ENCODE peak calls at places on chromosomes 12 and 14, in six cellular contexts. K is tibial artery; O is H9; Q is psoas muscle; E is CD4-positive, alpha-beta memory T cell; H is cardiac muscle cell. W is an unnamed sample. For H3K27me3, the result is how much of the 10 kb centered on the place peaks cover.

GRCh38 chr12:11568762-11569478 is 80.6 kb upstream of the ETV6 start:
- DNase-seq in K (no peak), O (no peak), Q (no peak), E (no peak), H (no peak), W (no peak)

GRCh38 chr12:95390192-95390591 is 83.8 kb upstream of the METAP2 start:
- DNase-seq in K (no peak), O (no peak), Q (no peak), E (no peak), H (no peak), W (no peak)

GRCh38 chr12:27924350-27925140 is 48.0 kb downstream of the PTHLH start:
- DNase-seq in K (no peak), O (no peak), Q (no peak), E (no peak), H (peak), W (no peak)

GRCh38 chr14:59576332-59577294 is at the start of gene CCDC175:
- DNase-seq in K (peak), O (peak), Q (peak), E (peak), H (peak), W (peak)

GRCh38 chr12:51390457-51391046 is 654 bp downstream of the GALNT6 start:
- DNase-seq in K (no peak), O (no peak), Q (no peak), E (no peak), H (no peak), W (no peak)

GRCh38 chr12:32532415-32532814 is 133.1 kb downstream of the FGD4 start:
- DNase-seq in K (no peak), O (no peak), Q (no peak), E (no peak), H (no peak), W (no peak)

GRCh38 chr12:122145505-122146330 is 28.3 kb downstream of the IL31 start:
- DNase-seq in K (no peak), O (no peak), Q (no peak), E (no peak), H (no peak), W (no peak)

GRCh38 chr12:42741771-42742510 is 152.4 kb upstream of the PRICKLE1 start:
- DNase-seq in K (no peak), O (no peak), Q (no peak), E (no peak), H (peak), W (peak)

GRCh38 chr12:94200695-94201094 is 52.3 kb downstream of the PLXNC1 start:
- DNase-seq in K (no peak), O (no peak), Q (no peak), E (no peak), H (no peak), W (no peak)

GRCh38 chr14:94867931-94868597 is 98.2 kb upstream of the GSC start:
- DNase-seq in K (no peak), O (no peak), Q (no peak), E (no peak), H (peak), W (peak)

GRCh38 chr14:68947802-68948201 is 31.3 kb downstream of the ACTN1 start:
- DNase-seq in K (peak), O (no peak), Q (peak), E (no peak), H (peak), W (peak)

GRCh38 chr12:128959931-128960330 is 106.7 kb downstream of the GLT1D1 start:
- DNase-seq in K (no peak), O (no peak), Q (no peak), E (no peak), H (no peak), W (no peak)

GRCh38 chr14:95814363-95815225 is 62.0 kb upstream of the TUNAR start:
- DNase-seq in K (no peak), O (peak), Q (no peak), E (no peak), H (no peak), W (no peak)

GRCh38 chr12:57620936-57621496 is 9.8 kb downstream of the ARHGEF25 start:
- DNase-seq in K (no peak), O (no peak), Q (peak), E (no peak), H (no peak), W (no peak)

GRCh38 chr14:101573289-101573688 is 12.0 kb downstream of the DIO3 start:
- DNase-seq in K (no peak), O (no peak), Q (no peak), E (no peak), H (no peak), W (no peak)

GRCh38 chr12:52798671-52799497 is 3.0 kb upstream of the KRT3 start:
- DNase-seq in K (no peak), O (no peak), Q (no peak), E (no peak), H (no peak), W (peak)

GRCh38 chr12:18066666-18067065 is 23.3 kb downstream of the RERGL start:
- DNase-seq in K (no peak), O (no peak), Q (no peak), E (no peak), H (no peak), W (no peak)

GRCh38 chr14:67151082-67151666 is 38.1 kb upstream of the GARIN2 start:
- DNase-seq in K (no peak), O (no peak), Q (no peak), E (no peak), H (no peak), W (no peak)

GRCh38 chr14:79581912-79582576 is 629.3 kb downstream of the DIO2 start:
- DNase-seq in K (no peak), O (no peak), Q (no peak), E (no peak), H (no peak), W (peak)

GRCh38 chr14:96986701-96987474 is 189.7 kb downstream of the VRK1 start:
- DNase-seq in K (no peak), O (no peak), Q (no peak), E (no peak), H (no peak), W (no peak)

GRCh38 chr12:73892181-73892580 is 645.5 kb upstream of the ATXN7L3B start:
- DNase-seq in K (no peak), O (no peak), Q (no peak), E (no peak), H (peak), W (no peak)

GRCh38 chr14:33569844-33570716 is 380.8 kb downstream of the EGLN3 start:
- DNase-seq in K (no peak), O (no peak), Q (no peak), E (no peak), H (peak), W (no peak)

GRCh38 chr12:91139981-91140659 is 28.8 kb upstream of the LUM start:
- DNase-seq in K (no peak), O (no peak), Q (no peak), E (no peak), H (peak), W (no peak)

GRCh38 chr14:31206536-31207286 is 882 bp downstream of the HECTD1 start:
- DNase-seq in K (peak), O (peak), Q (peak), E (peak), H (peak), W (peak)

GRCh38 chr12:118050972-118051910 is 9.7 kb downstream of the WSB2 start:
- DNase-seq in K (no peak), O (no peak), Q (no peak), E (no peak), H (no peak), W (no peak)

GRCh38 chr12:104710940-104711725 is 247.0 kb downstream of the SLC41A2 start:
- DNase-seq in K (no peak), O (no peak), Q (no peak), E (no peak), H (peak), W (no peak)

GRCh38 chr12:64891629-64892028 is 67.2 kb downstream of the TBC1D30 start:
- DNase-seq in K (no peak), O (no peak), Q (no peak), E (no peak), H (no peak), W (no peak)

GRCh38 chr12:118541945-118542344 is 165.6 kb downstream of the SUDS3 start:
- DNase-seq in K (no peak), O (no peak), Q (no peak), E (no peak), H (no peak), W (peak)

GRCh38 chr12:126998747-126999285 is 1268.2 kb upstream of the TMEM132C start:
- DNase-seq in K (no peak), O (no peak), Q (no peak), E (no peak), H (no peak), W (peak)

GRCh38 chr12:76274699-76275098 is 73.5 kb downstream of the BBS10 start:
- DNase-seq in K (no peak), O (no peak), Q (no peak), E (no peak), H (peak), W (no peak)

GRCh38 chr12:128178971-128179370 is 88.0 kb upstream of the TMEM132C start:
- DNase-seq in K (no peak), O (no peak), Q (no peak), E (no peak), H (no peak), W (peak)

GRCh38 chr12:85468356-85469157 is 188.5 kb downstream of the ALX1 start:
- DNase-seq in K (no peak), O (peak), Q (no peak), E (no peak), H (peak), W (peak)

GRCh38 chr12:6084261-6084968 is 40.1 kb downstream of the VWF start:
- DNase-seq in K (peak), O (peak), Q (peak), E (no peak), H (peak), W (peak)

GRCh38 chr14:72680853-72681640 is 212.9 kb downstream of the DPF3 start:
- DNase-seq in K (no peak), O (no peak), Q (no peak), E (no peak), H (no peak), W (no peak)

GRCh38 chr12:60995256-60995825 is 1264.9 kb upstream of the USP15 start:
- DNase-seq in K (no peak), O (no peak), Q (no peak), E (no peak), H (no peak), W (no peak)

GRCh38 chr12:88572785-88573565 is 7.3 kb downstream of the KITLG start:
- DNase-seq in K (no peak), O (no peak), Q (no peak), E (no peak), H (no peak), W (no peak)

GRCh38 chr12:111467092-111467861 is 61.6 kb downstream of the SH2B3 start:
- DNase-seq in K (no peak), O (no peak), Q (no peak), E (no peak), H (no peak), W (peak)

GRCh38 chr12:93915411-93915810 is 233.0 kb upstream of the PLXNC1 start:
- DNase-seq in K (no peak), O (no peak), Q (no peak), E (no peak), H (no peak), W (no peak)

GRCh38 chr14:50823763-50824636 is 7.0 kb downstream of the NIN start:
- DNase-seq in K (no peak), O (no peak), Q (no peak), E (no peak), H (no peak), W (peak)

GRCh38 chr14:88322505-88323085 is 474 bp downstream of the KCNK10 start:
- DNase-seq in K (no peak), O (no peak), Q (no peak), E (no peak), H (no peak), W (no peak)
- H3K27me3 ChIP-seq in K (half or more), O (under half), Q (under half), E (under half), H (half or more), W (half or more)

GRCh38 chr12:108832730-108833354 is 24.5 kb downstream of the SSH1 start:
- DNase-seq in K (no peak), O (no peak), Q (no peak), E (no peak), H (peak), W (peak)

GRCh38 chr12:108832208-108832607 is 25.2 kb downstream of the SSH1 start:
- DNase-seq in K (no peak), O (no peak), Q (no peak), E (no peak), H (no peak), W (no peak)

GRCh38 chr12:108835860-108836634 is 21.3 kb downstream of the SSH1 start:
- DNase-seq in K (no peak), O (no peak), Q (no peak), E (no peak), H (no peak), W (no peak)

GRCh38 chr12:108833355-108833733 is 24.0 kb downstream of the SSH1 start:
- DNase-seq in K (no peak), O (peak), Q (peak), E (no peak), H (peak), W (peak)

DNA sequence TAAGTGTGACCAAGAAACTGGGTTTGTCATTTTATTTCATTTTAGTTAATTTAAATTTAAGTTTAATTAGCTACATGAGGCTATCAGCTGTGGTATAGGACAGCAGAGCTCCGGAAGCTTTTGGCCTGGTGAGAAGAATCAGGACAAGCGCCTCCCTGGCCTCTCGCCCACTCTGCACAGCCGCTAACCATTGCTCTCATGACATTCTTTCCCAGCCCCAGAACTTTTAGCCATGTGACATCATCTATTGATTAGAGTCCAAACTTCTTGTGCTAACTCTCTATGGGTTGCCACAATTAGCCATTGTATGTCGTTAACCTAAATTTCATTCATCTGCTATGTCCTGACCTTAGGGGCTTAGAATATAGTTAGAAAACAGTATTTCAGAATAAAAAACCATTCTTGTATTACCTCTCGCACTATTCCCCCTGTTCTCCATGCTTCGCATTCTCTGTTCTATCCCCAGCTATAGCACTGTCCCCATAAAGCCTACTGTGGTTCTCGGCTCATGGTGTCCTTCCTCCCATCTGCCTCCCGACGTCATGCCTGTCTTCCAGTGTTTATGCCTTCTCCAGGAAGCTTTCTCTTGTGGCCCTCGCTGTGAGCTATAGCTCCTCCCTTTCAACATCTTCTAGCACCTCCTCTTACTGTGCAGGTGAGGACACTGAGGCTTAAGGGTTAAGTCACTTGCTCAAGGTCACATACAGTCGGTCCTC is 23.5 kb downstream of the SSH1 start:
- DNase-seq in K (no peak), O (no peak), Q (peak), E (no peak), H (peak), W (no peak)
- H3K27ac ChIP-seq in K (peak), O (no peak), Q (peak), E (no peak), H (peak), W (no peak)

DNA sequence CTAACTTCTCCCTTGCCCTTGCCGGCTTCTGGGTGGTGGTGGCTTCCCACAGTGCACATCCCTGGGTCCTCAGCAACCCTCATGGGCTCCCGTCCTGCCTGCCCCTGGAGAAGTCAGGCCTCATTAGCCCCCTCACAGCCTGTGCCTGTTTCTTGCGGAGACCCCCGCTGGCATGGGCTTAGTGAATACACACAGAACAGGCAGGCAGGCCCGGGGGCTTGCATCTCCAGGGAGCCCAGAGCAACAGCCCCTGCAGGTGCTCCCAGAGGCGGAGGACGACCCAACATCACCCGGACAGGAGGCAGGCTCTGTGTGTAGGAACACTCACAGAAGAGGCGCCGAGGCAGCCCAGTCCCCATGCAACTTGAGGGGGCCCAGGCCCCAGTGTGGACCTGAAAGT is 25.1 kb upstream of the FBRSL1 start:
- DNase-seq in K (no peak), O (no peak), Q (no peak), E (no peak), H (no peak), W (no peak)
- H3K27me3 ChIP-seq in K (half or more), O (under half), Q (under half), E (under half), H (under half), W (under half)

DNA sequence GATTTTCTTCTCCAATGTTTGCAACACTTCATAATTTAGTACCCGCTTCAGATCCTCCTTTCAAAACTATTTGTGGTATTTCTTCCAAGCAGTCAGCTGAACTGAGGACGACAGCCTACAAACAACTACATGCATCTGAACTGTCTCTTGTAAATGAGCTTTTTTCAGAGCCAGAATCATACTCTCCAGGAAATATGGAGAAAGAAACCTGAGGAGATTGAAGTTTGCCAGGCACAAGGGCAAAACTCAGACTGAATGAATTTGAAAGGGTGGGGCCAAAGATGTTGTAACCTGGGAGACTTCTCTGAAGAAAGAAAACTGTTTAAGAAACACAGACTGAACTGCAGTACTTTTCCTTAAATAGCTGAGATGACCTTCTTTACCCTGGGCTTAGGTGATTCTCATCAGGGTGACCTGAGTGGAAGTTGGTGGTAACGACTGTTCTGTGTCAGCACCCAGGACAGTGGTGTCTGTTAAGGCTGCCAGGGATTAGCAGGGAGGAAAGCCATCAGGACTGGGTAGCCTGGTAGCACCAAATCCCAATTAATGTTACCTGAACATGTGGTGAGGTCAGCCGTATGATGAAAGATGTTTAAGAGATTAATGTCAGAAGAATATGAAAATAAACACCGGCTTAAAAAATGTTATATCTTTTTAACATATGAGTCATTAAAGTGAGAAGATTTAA is 95.0 kb downstream of the TGFB3 start:
- DNase-seq in K (no peak), O (no peak), Q (no peak), E (no peak), H (peak), W (no peak)
- H3K27ac ChIP-seq in K (no peak), O (no peak), Q (no peak), E (no peak), H (no peak), W (no peak)

DNA sequence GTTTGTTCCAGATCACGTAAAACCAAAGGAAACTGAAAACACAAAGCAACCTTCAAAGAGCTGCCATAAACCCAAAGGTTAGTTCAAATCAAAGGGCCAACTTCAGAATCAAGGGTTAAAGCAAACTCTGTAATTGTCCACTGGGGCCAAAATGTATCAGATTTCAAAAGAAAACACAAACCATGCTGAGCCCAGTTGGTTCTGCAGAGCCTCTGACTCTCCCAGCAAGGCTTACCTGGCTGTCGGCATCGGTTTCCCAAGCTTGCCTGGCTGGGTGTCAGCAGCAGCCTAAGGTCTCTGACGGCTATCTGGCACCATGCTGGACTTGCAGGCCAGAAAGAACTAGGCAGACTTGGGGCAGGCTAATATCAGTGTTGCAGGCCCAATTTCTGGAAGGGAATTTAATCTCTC is 125.3 kb downstream of the DAD1 start:
- DNase-seq in K (no peak), O (no peak), Q (no peak), E (no peak), H (no peak), W (no peak)
- H3K27me3 ChIP-seq in K (under half), O (under half), Q (under half), E (under half), H (under half), W (under half)

GRCh38 chr12:1796515-1797010 is 23.8 kb upstream of the LRTM2 start:
- DNase-seq in K (no peak), O (peak), Q (peak), E (peak), H (no peak), W (peak)

GRCh38 chr12:1799068-1799881 is 21.1 kb upstream of the LRTM2 start:
- DNase-seq in K (no peak), O (peak), Q (no peak), E (no peak), H (no peak), W (no peak)

GRCh38 chr12:1797011-1797901 is 23.1 kb upstream of the LRTM2 start:
- DNase-seq in K (no peak), O (peak), Q (peak), E (peak), H (peak), W (no peak)

GRCh38 chr12:1798734-1799067 is 21.7 kb upstream of the LRTM2 start:
- DNase-seq in K (no peak), O (no peak), Q (no peak), E (no peak), H (no peak), W (no peak)

DNA sequence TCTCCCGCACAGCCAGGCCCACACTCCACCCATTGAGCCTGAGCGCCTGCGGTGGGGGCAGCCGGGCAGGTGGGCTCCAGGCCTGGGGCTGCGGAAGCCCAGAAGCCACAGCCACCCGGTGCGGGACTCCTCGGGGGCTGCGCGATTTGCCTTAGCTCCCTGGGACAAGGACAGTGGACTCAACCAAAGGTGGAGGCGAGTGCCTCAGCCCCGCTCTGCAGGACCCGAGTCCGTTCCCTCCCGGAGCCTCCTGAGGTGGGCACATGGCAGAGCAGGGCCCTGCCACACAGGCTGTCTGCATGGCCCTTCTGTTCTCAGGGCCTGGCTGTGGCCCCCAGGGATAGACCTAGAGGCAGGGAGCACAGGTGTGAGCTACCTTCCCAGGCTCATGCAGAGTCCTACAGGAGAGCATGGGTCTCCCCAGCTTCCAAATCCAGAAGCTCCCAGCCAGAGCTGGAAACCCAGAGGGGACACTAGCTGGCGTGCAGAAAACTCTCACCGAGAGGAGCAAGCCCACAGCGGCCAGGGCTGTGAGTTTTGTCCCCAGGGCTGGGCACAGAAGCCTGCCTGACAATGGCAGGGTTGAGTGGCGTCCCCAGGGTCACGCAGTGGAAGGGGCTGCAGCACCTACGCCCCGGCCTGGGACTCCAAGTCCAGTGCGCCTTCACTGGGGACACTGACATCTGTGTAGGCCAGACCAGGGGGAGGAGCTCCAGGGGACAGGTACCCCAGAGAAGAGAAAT is 22.2 kb upstream of the LRTM2 start:
- DNase-seq in K (no peak), O (peak), Q (no peak), E (no peak), H (no peak), W (no peak)
- H3K27ac ChIP-seq in K (no peak), O (no peak), Q (no peak), E (peak), H (no peak), W (no peak)

W was measured in mesendoderm.